ENCODE peak calls at places on chromosomes 16 and 17, in six cellular contexts. L is smooth muscle cell of the brain vasculature, J is RWPE1, N is NCI-H1105, U is hepatocyte, R is iPS DF 19.7. F is an unnamed sample.

GRCh38 chr16:22070361-22071351 is 21.7 kb upstream of the VWA3A start:
- DNase-seq in L (no peak), U (no peak), J (peak), N (no peak), R (no peak), F (no peak)

GRCh38 chr17:2703181-2703580 is 8.4 kb downstream of the CLUH start:
- DNase-seq in J (no peak), L (no peak), R (no peak), U (no peak), N (no peak), F (no peak)

GRCh38 chr17:72487731-72488325 is 367.0 kb downstream of the SOX9 start:
- DNase-seq in R (no peak), L (no peak), U (no peak), N (no peak), J (no peak), F (no peak)

GRCh38 chr16:57185945-57186629 is at the start of the genes PSME3IP1 and RSPRY1:
- DNase-seq in J (peak), R (peak), L (peak), N (peak), U (peak), F (peak)

GRCh38 chr17:66580178-66580577 is 254.7 kb upstream of the CACNG5 start:
- DNase-seq in U (peak), R (no peak), L (no peak), N (no peak), J (no peak), F (no peak)

GRCh38 chr17:1577657-1578428 is 15.3 kb upstream of the PITPNA start:
- DNase-seq in R (no peak), U (peak), L (no peak), N (no peak), J (no peak), F (no peak)

GRCh38 chr16:54244061-54244886 is 42.3 kb downstream of the IRX3 start:
- DNase-seq in J (no peak), L (no peak), N (no peak), U (no peak), R (no peak), F (no peak)

GRCh38 chr16:71501562-71501961 is 12.4 kb upstream of the ZNF19 start:
- DNase-seq in R (no peak), L (no peak), N (no peak), U (no peak), J (no peak), F (no peak)

GRCh38 chr16:67539271-67539670 is 10.6 kb downstream of the RIPOR1 start:
- DNase-seq in J (no peak), L (no peak), N (no peak), R (no peak), U (no peak), F (no peak)

GRCh38 chr17:39192901-39193300 is 4.6 kb downstream of the CACNB1 start:
- DNase-seq in N (no peak), U (no peak), L (no peak), J (no peak), R (no peak), F (no peak)

GRCh38 chr16:79395631-79396030 is 204.9 kb downstream of the MAF start:
- DNase-seq in R (no peak), N (no peak), U (no peak), L (no peak), J (no peak), F (no peak)

GRCh38 chr17:74981979-74982662 is 5.3 kb upstream of the CDR2L start:
- DNase-seq in U (peak), J (no peak), L (no peak), R (no peak), N (peak), F (peak)

GRCh38 chr16:3509470-3509928 is 8.7 kb downstream of the CLUAP1 start:
- DNase-seq in N (no peak), J (peak), U (no peak), L (no peak), R (no peak), F (peak)

GRCh38 chr17:80889231-80889896 is 102.3 kb upstream of the CHMP6 start:
- DNase-seq in R (no peak), J (no peak), U (no peak), N (no peak), L (no peak), F (no peak)

GRCh38 chr17:66088173-66088572 is 103.8 kb downstream of the CEP112 start:
- DNase-seq in R (no peak), N (no peak), J (no peak), L (no peak), U (no peak), F (no peak)

GRCh38 chr16:30958164-30959083 is 870 bp downstream of the SETD1A start:
- DNase-seq in U (peak), J (peak), R (no peak), N (no peak), L (no peak), F (no peak)

GRCh38 chr16:17407321-17407720 is 63.4 kb downstream of the XYLT1 start:
- DNase-seq in N (no peak), L (no peak), J (no peak), R (no peak), U (no peak), F (no peak)

GRCh38 chr17:37689317-37689716 is 46.1 kb upstream of the DDX52 start:
- DNase-seq in J (no peak), N (no peak), L (no peak), R (no peak), U (no peak), F (no peak)

GRCh38 chr16:87877942-87878507 is 8.7 kb upstream of the SLC7A5 start:
- DNase-seq in L (no peak), N (no peak), U (no peak), J (no peak), R (no peak), F (no peak)

GRCh38 chr16:50498756-50499155 is 49.4 kb upstream of the NKD1 start:
- DNase-seq in J (no peak), L (no peak), N (no peak), U (no peak), R (no peak), F (no peak)

GRCh38 chr16:85221081-85221809 is 109.0 kb upstream of the CIBAR2 start:
- DNase-seq in R (no peak), N (no peak), L (no peak), J (no peak), U (no peak), F (no peak)

GRCh38 chr17:12998461-12998860 is 19.4 kb downstream of the ELAC2 start:
- DNase-seq in R (no peak), U (no peak), J (no peak), L (no peak), N (no peak), F (no peak)

GRCh38 chr17:38454528-38454927 is 26.3 kb downstream of the ARHGAP23 start:
- DNase-seq in L (no peak), U (peak), J (peak), N (no peak), R (no peak), F (no peak)

GRCh38 chr17:38912221-38912813 is 13.1 kb upstream of the LASP1NB start:
- DNase-seq in L (no peak), N (no peak), U (peak), R (no peak), J (no peak), F (no peak)

GRCh38 chr17:7219812-7220592 is at the start of the genes ACADVL and DLG4:
- DNase-seq in U (peak), R (no peak), J (peak), L (no peak), N (peak), F (peak)

GRCh38 chr16:6643083-6643686 is 689.5 kb upstream of the RBFOX1 start:
- DNase-seq in N (peak), L (peak), R (no peak), U (peak), J (peak), F (no peak)

GRCh38 chr16:27687605-27688004 is 137.7 kb downstream of the KATNIP start:
- DNase-seq in U (no peak), J (no peak), L (no peak), N (no peak), R (no peak), F (no peak)

GRCh38 chr17:945672-946071 is 33.9 kb downstream of the NXN start:
- DNase-seq in L (no peak), J (no peak), R (no peak), N (no peak), U (no peak), F (no peak)

GRCh38 chr17:17060930-17061329 is 18.7 kb downstream of the MPRIP start:
- DNase-seq in U (no peak), R (no peak), L (no peak), J (no peak), N (no peak), F (no peak)

GRCh38 chr17:28475151-28475900 is 1.9 kb downstream of the SLC13A2 start:
- DNase-seq in R (no peak), J (no peak), L (no peak), N (no peak), U (peak), F (no peak)

GRCh38 chr16:68331879-68332410 is 21.1 kb downstream of the PRMT7 start:
- DNase-seq in U (no peak), R (no peak), J (no peak), L (no peak), N (no peak), F (no peak)

GRCh38 chr16:84739349-84740124 is 39.7 kb downstream of the USP10 start:
- DNase-seq in N (no peak), L (no peak), J (peak), R (no peak), U (no peak), F (no peak)

GRCh38 chr17:18117533-18117932 is 9.0 kb downstream of the MYO15A start:
- DNase-seq in J (no peak), L (no peak), U (no peak), R (no peak), N (no peak), F (no peak)

GRCh38 chr16:81482329-81483063 is 37.9 kb downstream of the CMIP start:
- DNase-seq in N (no peak), U (no peak), J (no peak), R (no peak), L (no peak), F (no peak)

GRCh38 chr17:7080445-7081041 is 492 bp upstream of the CLEC10A start:
- DNase-seq in J (no peak), R (no peak), U (no peak), N (no peak), L (no peak), F (no peak)

GRCh38 chr17:4901648-4902344 is 1.1 kb downstream of the CHRNE start:
- DNase-seq in N (no peak), L (no peak), U (no peak), J (no peak), R (no peak), F (peak)

GRCh38 chr17:27244481-27245223 is 49.3 kb upstream of the WSB1 start:
- DNase-seq in U (peak), L (peak), R (no peak), J (peak), N (no peak), F (no peak)

GRCh38 chr17:79589669-79590270 is 21.1 kb downstream of the RBFOX3 start:
- DNase-seq in R (no peak), L (no peak), N (no peak), U (no peak), J (no peak), F (no peak)

GRCh38 chr17:38719943-38720641 is 10.0 kb upstream of the CISD3 start:
- DNase-seq in L (no peak), U (no peak), R (peak), N (no peak), J (no peak), F (no peak)

F was measured in effector memory CD4-positive, alpha-beta T cell.